ENCODE peak calls at places on chromosomes 11 and 22, in five cellular contexts. X is COR-L47, S is EL, M is NCI-H345, E is A549. A is an unnamed sample.

GRCh38 chr11:119363874-119364590 is 17.5 kb downstream of the USP2 start:
- DNase-seq in X (no peak), S (no peak), M (peak), E (peak), A (peak)

GRCh38 chr11:10493041-10493663 is 38.1 kb downstream of the AMPD3 start:
- DNase-seq in X (no peak), S (no peak), M (no peak), E (no peak), A (no peak)

GRCh38 chr11:113934797-113935196 is 30.2 kb downstream of the HTR3B start:
- DNase-seq in X (peak), S (no peak), M (peak), E (no peak), A (no peak)

GRCh38 chr11:71927813-71928738 is at the start of gene XNDC1N:
- DNase-seq in X (peak), S (peak), M (peak), E (peak), A (peak)

GRCh38 chr22:47175761-47176359 is 413.4 kb downstream of the TBC1D22A start:
- DNase-seq in X (no peak), S (no peak), M (no peak), E (no peak), A (no peak)

GRCh38 chr11:109696191-109696897 is 274.4 kb downstream of the C11orf87 start:
- DNase-seq in X (no peak), S (peak), M (no peak), E (no peak), A (peak)

GRCh38 chr11:106961518-106961917 is 56.8 kb downstream of the GUCY1A2 start:
- DNase-seq in X (no peak), S (peak), M (no peak), E (no peak), A (peak)

GRCh38 chr11:108527382-108527781 is 29.2 kb upstream of the POGLUT3 start:
- DNase-seq in X (no peak), S (no peak), M (no peak), E (no peak), A (no peak)

GRCh38 chr11:456533-456932 is 6.5 kb downstream of the PTDSS2 start:
- DNase-seq in X (no peak), S (no peak), M (no peak), E (no peak), A (no peak)

GRCh38 chr11:83363280-83363679 is 77.1 kb upstream of the CCDC90B start:
- DNase-seq in X (no peak), S (no peak), M (no peak), E (no peak), A (no peak)

GRCh38 chr11:26649884-26650283 is 72.0 kb downstream of the SLC5A12 start:
- DNase-seq in X (peak), S (peak), M (peak), E (peak), A (peak)

GRCh38 chr11:19734171-19734570 is 21.5 kb downstream of the NAV2 start:
- DNase-seq in X (no peak), S (no peak), M (no peak), E (no peak), A (no peak)

GRCh38 chr11:122776546-122776945 is 61.8 kb upstream of the CRTAM start:
- DNase-seq in X (no peak), S (no peak), M (no peak), E (no peak), A (no peak)

GRCh38 chr11:12182650-12183511 is 72.5 kb downstream of the MICAL2 start:
- DNase-seq in X (no peak), S (peak), M (no peak), E (peak), A (peak)

GRCh38 chr11:18912883-18913282 is 26.3 kb downstream of the MRGPRX1 start:
- DNase-seq in X (no peak), S (no peak), M (no peak), E (no peak), A (no peak)

GRCh38 chr22:20397498-20397897 is 3.5 kb downstream of the ZNF74 start:
- DNase-seq in X (no peak), S (no peak), M (no peak), E (no peak), A (no peak)

GRCh38 chr11:95884364-95884763 is 39.5 kb downstream of the MTMR2 start:
- DNase-seq in X (no peak), S (peak), M (no peak), E (no peak), A (peak)

GRCh38 chr22:42617155-42617983 is 2.7 kb upstream of the POLDIP3 start:
- DNase-seq in X (no peak), S (no peak), M (no peak), E (no peak), A (no peak)

GRCh38 chr11:102476812-102477211 is 24.2 kb upstream of the TMEM123 start:
- DNase-seq in X (peak), S (peak), M (peak), E (no peak), A (peak)

GRCh38 chr22:25201557-25202273 is 2.1 kb downstream of the CRYBB3 start:
- DNase-seq in X (no peak), S (no peak), M (no peak), E (no peak), A (no peak)